ENCODE peak calls at places on chromosome 22, in five cellular contexts. N, V, E, A and T are unnamed samples.

GRCh38 chr22:38982008-38982927 is at the start of gene APOBEC3B:
- DNase-seq in N (peak), V (peak), E (peak), A (peak), T (no peak)

GRCh38 chr22:25757686-25758085 is 15.7 kb downstream of the MYO18B start:
- DNase-seq in N (no peak), V (no peak), E (no peak), A (no peak), T (no peak)

GRCh38 chr22:45263790-45264269 is 20.9 kb upstream of the UPK3A start:
- DNase-seq in N (peak), V (no peak), E (no peak), A (no peak), T (no peak)

GRCh38 chr22:31508536-31508935 is 12.2 kb downstream of the SFI1 start:
- DNase-seq in N (no peak), V (no peak), E (no peak), A (no peak), T (no peak)

GRCh38 chr22:43669190-43669589 is 142.9 kb downstream of the EFCAB6 start:
- DNase-seq in N (no peak), V (no peak), E (no peak), A (no peak), T (no peak)

GRCh38 chr22:48824673-48825651 is 1002.7 kb downstream of the BRD1 start:
- DNase-seq in N (peak), V (no peak), E (peak), A (peak), T (peak)

GRCh38 chr22:44359496-44360110 is 46.9 kb upstream of the SHISAL1 start:
- DNase-seq in N (no peak), V (no peak), E (no peak), A (no peak), T (no peak)

GRCh38 chr22:41485033-41485432 is 16.1 kb downstream of the ACO2 start:
- DNase-seq in N (no peak), V (no peak), E (no peak), A (no peak), T (no peak)

GRCh38 chr22:36595154-36595553 is 66.2 kb upstream of the EIF3D start:
- DNase-seq in N (no peak), V (no peak), E (no peak), A (peak), T (no peak)

GRCh38 chr22:43220625-43221380 is 33.9 kb upstream of the TTLL12 start:
- DNase-seq in N (no peak), V (no peak), E (no peak), A (no peak), T (no peak)

GRCh38 chr22:32880906-32881596 is 79.5 kb downstream of the TIMP3 start:
- DNase-seq in N (peak), V (peak), E (no peak), A (no peak), T (peak)

GRCh38 chr22:36462475-36462790 is 19.0 kb downstream of the TXN2 start:
- DNase-seq in N (no peak), V (no peak), E (no peak), A (no peak), T (no peak)

GRCh38 chr22:37824674-37825641 is 1.8 kb downstream of the GALR3 start:
- DNase-seq in N (no peak), V (no peak), E (no peak), A (no peak), T (no peak)

GRCh38 chr22:46897246-46897623 is 134.8 kb downstream of the TBC1D22A start:
- DNase-seq in N (peak), V (no peak), E (no peak), A (no peak), T (no peak)

GRCh38 chr22:29256606-29257325 is 11.0 kb downstream of the RHBDD3 start:
- DNase-seq in N (no peak), V (no peak), E (no peak), A (no peak), T (no peak)